ENCODE peak calls at places on chromosomes 2 and 18, in seven cellular contexts. F is uterus, J is ovary, I is adrenal gland, P is NB4, N is heart left ventricle, V is K562. Z is an unnamed sample.

GRCh38 chr18:49839012-49839411 is 25.7 kb upstream of the ACAA2 start:
- DNase-seq in F (no peak), V (no peak), J (no peak), N (no peak), I (no peak), P (no peak), Z (no peak)

GRCh38 chr2:239763433-239764097 is 261.6 kb downstream of the NDUFA10 start:
- DNase-seq in I (no peak), J (no peak), V (no peak), N (no peak), P (no peak), F (no peak), Z (no peak)

GRCh38 chr2:232511336-232511863 is 8.8 kb upstream of the PRSS56 start:
- DNase-seq in I (peak), J (no peak), P (no peak), N (no peak), V (no peak), F (no peak), Z (no peak)

GRCh38 chr18:8081267-8081666 is 514.2 kb downstream of the PTPRM start:
- DNase-seq in J (no peak), N (no peak), F (no peak), P (no peak), I (no peak), V (no peak), Z (no peak)

GRCh38 chr18:295756-296155 is 27.9 kb upstream of the THOC1 start:
- DNase-seq in V (no peak), F (no peak), I (no peak), N (no peak), P (no peak), J (no peak), Z (no peak)

GRCh38 chr2:110745048-110745447 is 12.7 kb downstream of the ACOXL start:
- DNase-seq in I (no peak), F (no peak), J (no peak), V (no peak), P (no peak), N (no peak), Z (no peak)

GRCh38 chr2:62627667-62628066 is 77.8 kb upstream of the EHBP1 start:
- DNase-seq in N (no peak), P (no peak), F (no peak), J (no peak), I (no peak), V (no peak), Z (no peak)

GRCh38 chr2:86788881-86789686 is 1.6 kb downstream of the CD8A start:
- DNase-seq in P (no peak), F (no peak), I (no peak), J (no peak), V (no peak), N (no peak), Z (no peak)

GRCh38 chr2:241774419-241775222 is 2.0 kb upstream of the GAL3ST2 start:
- DNase-seq in F (no peak), J (no peak), P (no peak), N (peak), I (peak), V (peak), Z (peak)

GRCh38 chr18:36688020-36688965 is 140.5 kb downstream of the TPGS2 start:
- DNase-seq in V (peak), F (peak), N (no peak), J (peak), P (peak), I (peak), Z (peak)

GRCh38 chr2:219851801-219852481 is 224.5 kb downstream of the SLC4A3 start:
- DNase-seq in F (peak), N (no peak), J (peak), I (no peak), V (no peak), P (no peak), Z (no peak)

GRCh38 chr2:5409925-5410360 is 282.2 kb upstream of the SOX11 start:
- DNase-seq in J (no peak), F (no peak), V (no peak), P (no peak), I (no peak), N (no peak), Z (no peak)

GRCh38 chr18:3603460-3604259 is 153.7 kb downstream of the TGIF1 start:
- DNase-seq in P (peak), J (no peak), I (no peak), V (peak), F (no peak), N (no peak), Z (peak)

GRCh38 chr2:201254331-201254730 is 6.0 kb upstream of the CASP8 start:
- DNase-seq in F (no peak), I (peak), P (peak), V (no peak), J (no peak), N (no peak), Z (peak)

GRCh38 chr2:1841461-1841860 is 97.1 kb upstream of the PXDN start:
- DNase-seq in I (no peak), J (no peak), F (no peak), V (no peak), N (no peak), P (no peak), Z (no peak)

GRCh38 chr2:98460573-98461560 is 16.2 kb downstream of the INPP4A start:
- DNase-seq in P (peak), N (no peak), I (no peak), V (no peak), F (no peak), J (no peak), Z (peak)

GRCh38 chr2:46923011-46923669 is 7.5 kb upstream of the MCFD2 start:
- DNase-seq in I (no peak), F (no peak), N (no peak), P (no peak), J (no peak), V (no peak), Z (no peak)

GRCh38 chr2:67018318-67018717 is 378.8 kb upstream of the ETAA1 start:
- DNase-seq in V (no peak), I (no peak), N (no peak), F (no peak), J (no peak), P (no peak), Z (no peak)

GRCh38 chr2:205898744-205899143 is 187.2 kb downstream of the INO80D start:
- DNase-seq in V (no peak), I (no peak), J (no peak), P (no peak), F (no peak), N (no peak), Z (no peak)

GRCh38 chr2:111117666-111118454 is 2.9 kb upstream of the BCL2L11 start:
- DNase-seq in V (no peak), I (peak), P (peak), F (peak), J (peak), N (peak), Z (peak)

GRCh38 chr2:200406379-200406778 is 99.9 kb downstream of the SPATS2L start:
- DNase-seq in N (no peak), P (peak), V (no peak), J (no peak), F (no peak), I (no peak), Z (no peak)

GRCh38 chr2:65539633-65540032 is 107.2 kb upstream of the SPRED2 start:
- DNase-seq in J (no peak), P (no peak), I (no peak), F (no peak), V (no peak), N (no peak), Z (no peak)

GRCh38 chr2:238697193-238698191 is 150.4 kb upstream of the TWIST2 start:
- DNase-seq in V (no peak), F (peak), J (peak), I (no peak), P (no peak), N (no peak), Z (no peak)

GRCh38 chr2:35858216-35858615 is 497.4 kb upstream of the CRIM1 start:
- DNase-seq in F (no peak), I (no peak), J (no peak), P (no peak), V (no peak), N (no peak), Z (no peak)

GRCh38 chr2:115757286-115757685 is 1314.8 kb downstream of the DPP10 start:
- DNase-seq in J (no peak), N (no peak), V (no peak), I (no peak), P (no peak), F (no peak), Z (no peak)

GRCh38 chr2:105127288-105127915 is 89.5 kb downstream of the MRPS9 start:
- DNase-seq in P (no peak), F (no peak), J (no peak), V (no peak), I (no peak), N (no peak), Z (no peak)

GRCh38 chr2:105125920-105126319 is 88.1 kb downstream of the MRPS9 start:
- DNase-seq in N (no peak), V (no peak), F (no peak), I (no peak), J (no peak), P (no peak), Z (no peak)

GRCh38 chr2:105129722-105130232 is 91.9 kb downstream of the MRPS9 start:
- DNase-seq in N (no peak), F (no peak), I (no peak), P (peak), J (no peak), V (no peak), Z (no peak)

GRCh38 chr2:105125428-105125827 is 87.6 kb downstream of the MRPS9 start:
- DNase-seq in I (no peak), V (no peak), N (no peak), J (no peak), P (peak), F (no peak), Z (no peak)

GRCh38 chr2:105126353-105126752 is 88.5 kb downstream of the MRPS9 start:
- DNase-seq in V (no peak), I (no peak), J (no peak), P (no peak), F (no peak), N (no peak), Z (no peak)
- TF ChIP-seq POLR2A in V (no peak), I (no peak), J (no peak), P (no peak), F (no peak), N (no peak), Z (no peak)

GRCh38 chr18:63216497-63216896 is 103.1 kb downstream of the BCL2 start:
- DNase-seq in I (no peak), V (no peak), F (no peak), P (no peak), N (no peak), J (no peak), Z (no peak)
- TF ChIP-seq CTCF in I (no peak), V (no peak), F (no peak), P (no peak), N (no peak), J (no peak), Z (no peak)

DNA sequence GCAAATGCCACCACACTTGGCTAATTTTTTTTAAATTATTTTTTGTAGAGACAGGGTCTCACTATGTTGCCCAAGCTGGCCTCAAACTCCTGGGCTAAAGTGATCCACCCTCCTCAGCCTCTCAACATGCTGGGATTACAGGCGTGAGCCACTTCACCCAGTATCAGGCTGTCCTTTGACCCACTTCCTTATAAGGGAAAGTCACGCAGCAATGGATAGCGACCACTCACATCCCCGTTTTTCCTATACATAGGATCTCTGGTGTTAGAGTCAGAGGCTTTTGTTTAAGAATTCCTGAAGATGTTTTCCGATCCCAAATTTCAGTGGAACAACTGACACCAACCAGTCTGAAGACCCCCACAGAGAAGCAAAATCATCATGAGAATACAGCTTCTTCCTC is 41.4 kb upstream of the RFX8 start:
- DNase-seq in P (no peak), N (no peak), V (no peak), J (no peak), I (no peak), F (no peak), Z (no peak)
- TF ChIP-seq POLR2A in P (no peak), N (no peak), V (no peak), J (no peak), I (no peak), F (no peak), Z (no peak)

GRCh38 chr2:108786008-108786353 is 590 bp upstream of the CCDC138 start:
- DNase-seq in V (no peak), F (no peak), I (no peak), N (no peak), P (no peak), J (no peak), Z (no peak)

GRCh38 chr2:108787209-108787558 is 613 bp downstream of the CCDC138 start:
- DNase-seq in P (no peak), N (no peak), I (no peak), F (no peak), V (no peak), J (no peak), Z (no peak)

GRCh38 chr2:108786354-108787208 is at the start of gene CCDC138:
- DNase-seq in F (peak), N (peak), I (peak), P (peak), V (peak), J (peak), Z (peak)
- TF ChIP-seq CTCF in F (no peak), N (no peak), I (no peak), P (no peak), V (no peak), J (no peak), Z (no peak)

DNA sequence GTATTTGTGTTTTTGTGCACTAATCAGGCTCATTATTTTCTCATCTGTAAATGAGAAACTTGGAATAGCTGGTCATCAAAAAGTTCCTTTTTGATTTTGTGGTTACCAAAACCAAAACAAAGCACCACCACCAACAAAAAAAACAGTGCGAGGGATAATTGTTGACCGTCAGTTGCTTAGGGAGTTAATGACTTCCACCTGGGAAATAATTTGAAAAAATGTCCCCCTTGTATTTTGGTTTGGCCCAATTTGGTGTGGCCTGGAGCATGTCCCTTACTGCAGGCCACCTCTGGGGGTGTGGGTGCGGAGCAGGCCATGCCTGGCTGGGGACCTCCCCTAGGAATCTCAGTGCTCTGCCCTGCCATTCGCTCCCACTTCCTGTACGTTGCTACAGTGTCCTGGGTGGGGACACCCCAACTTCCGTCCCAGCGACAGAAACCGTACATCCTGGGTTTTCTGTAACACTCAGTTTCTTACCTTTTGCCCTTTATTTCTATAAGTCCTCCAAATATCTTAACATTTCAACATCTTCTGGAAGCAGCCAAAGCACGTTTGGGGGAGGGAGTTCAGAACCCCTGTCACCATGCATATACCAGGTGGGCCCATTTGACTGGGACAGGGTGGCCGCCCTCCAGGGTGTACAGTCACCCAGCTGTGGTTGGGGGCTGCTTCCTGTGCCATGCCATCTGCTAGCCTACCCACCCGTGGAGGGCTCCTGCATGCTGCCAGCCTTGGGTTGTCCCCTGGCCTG is 31.3 kb downstream of the NCK2 start:
- DNase-seq in P (peak), I (no peak), J (no peak), N (no peak), V (no peak), F (no peak), Z (no peak)
- TF ChIP-seq POLR2A in P (no peak), I (no peak), J (no peak), N (no peak), V (no peak), F (no peak), Z (no peak)

DNA sequence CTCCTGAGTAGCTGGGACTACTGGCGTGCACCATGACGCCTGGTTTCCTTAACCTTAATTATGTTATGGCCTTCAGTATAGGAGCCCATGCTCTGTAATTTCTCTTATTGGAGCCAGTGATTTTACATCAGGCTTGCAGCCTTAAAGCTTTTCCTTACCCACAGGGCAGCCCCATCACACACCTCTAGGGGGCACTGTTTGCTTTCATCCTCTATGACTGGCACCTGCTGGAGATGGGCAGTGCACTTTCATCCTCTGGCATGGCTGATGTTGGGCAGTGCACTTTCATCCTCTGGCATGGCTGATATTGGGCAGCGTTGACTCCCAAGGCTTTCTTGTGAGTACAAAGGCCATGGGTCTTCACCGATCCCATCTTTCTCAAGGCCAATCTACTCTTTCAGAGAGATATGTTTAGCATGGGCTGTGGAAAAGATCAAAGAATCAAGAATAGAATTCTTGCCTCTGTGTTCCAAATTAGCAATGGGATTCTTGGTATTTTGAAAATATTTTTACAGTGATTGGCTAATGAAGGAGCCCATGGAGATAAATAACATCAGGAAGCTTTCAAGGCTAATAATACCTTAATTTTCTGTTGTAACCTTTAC is 80.7 kb upstream of the MEX3C start:
- DNase-seq in N (no peak), F (no peak), I (peak), J (no peak), V (peak), P (peak), Z (peak)
- TF ChIP-seq CTCF in N (peak), F (no peak), I (peak), J (no peak), V (peak), P (peak), Z (no peak)

DNA sequence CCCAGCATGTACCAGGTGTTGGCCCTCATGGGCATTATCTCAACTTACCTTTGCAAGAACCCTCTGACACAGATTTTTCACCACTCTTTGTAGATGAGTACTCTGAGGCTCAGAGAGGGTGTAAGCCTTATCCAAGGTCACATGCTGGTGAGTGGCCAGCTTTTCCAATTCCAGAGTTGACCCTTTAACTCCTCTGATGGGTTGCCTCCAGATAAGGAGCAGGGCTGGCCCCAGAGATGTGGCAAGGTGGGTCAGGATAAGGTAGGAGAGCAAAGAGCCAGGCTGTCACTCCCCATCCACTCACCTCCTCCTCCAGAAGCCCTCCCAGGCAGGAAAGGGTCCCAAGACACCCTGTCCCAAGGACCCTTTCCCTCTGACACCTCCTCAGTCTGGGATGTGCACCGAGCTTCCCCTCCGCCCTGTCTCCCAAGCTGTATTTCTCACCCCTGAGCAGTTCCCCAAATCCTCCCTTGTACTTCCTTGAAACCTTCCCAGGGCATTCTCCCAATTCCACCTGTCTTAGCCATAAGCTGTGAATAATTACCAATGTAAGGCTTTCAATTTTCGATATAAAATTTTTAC is 165.9 kb downstream of the ZFP36L2 start:
- DNase-seq in J (no peak), V (peak), F (no peak), N (no peak), I (no peak), P (no peak), Z (no peak)
- TF ChIP-seq POLR2A in J (no peak), V (no peak), F (no peak), N (no peak), I (no peak), P (no peak), Z (no peak)

GRCh38 chr2:216130346-216130951 is 21.3 kb downstream of the XRCC5 start:
- DNase-seq in J (no peak), V (no peak), P (no peak), I (no peak), N (no peak), F (no peak), Z (no peak)
- TF ChIP-seq CTCF in J (no peak), V (no peak), P (no peak), I (no peak), N (no peak), F (no peak), Z (no peak)

GRCh38 chr2:159893439-159893838 is 95.4 kb upstream of the CD302 start:
- DNase-seq in V (no peak), I (no peak), N (no peak), F (no peak), P (no peak), J (no peak), Z (no peak)

GRCh38 chr2:159892990-159893389 is 95.0 kb upstream of the CD302 start:
- DNase-seq in P (no peak), N (no peak), V (no peak), J (no peak), I (no peak), F (no peak), Z (no peak)

GRCh38 chr2:159891917-159892691 is 94.1 kb upstream of the CD302 start:
- DNase-seq in I (no peak), F (no peak), V (no peak), J (no peak), N (no peak), P (no peak), Z (no peak)

GRCh38 chr2:159894145-159894838 is 96.3 kb upstream of the CD302 start:
- DNase-seq in V (no peak), F (no peak), P (no peak), I (no peak), J (no peak), N (no peak), Z (no peak)

GRCh38 chr2:159890945-159891588 is 93.1 kb upstream of the CD302 start:
- DNase-seq in I (no peak), N (no peak), V (no peak), P (no peak), J (no peak), F (no peak), Z (no peak)
- TF ChIP-seq POLR2A in I (no peak), N (no peak), V (no peak), P (no peak), J (no peak), F (no peak), Z (no peak)